ENCODE peak calls at places on chromosomes 13 and 19, in four cellular contexts. One of them, this sample, is unnamed.

GRCh38 chr19:36213793-36214387 is 575 bp downstream of the ZNF565 start:
- DNase-seq in glutamatergic neuron: no peak
- DNase-seq in amniotic stem cell: no peak
- DNase-seq in NCI-H345: peak; percentile 54
- DNase-seq in this sample: no peak

GRCh38 chr13:91347996-91348905 is 764 bp downstream of the MIR17HG start:
- DNase-seq in NCI-H345: no peak
- DNase-seq in amniotic stem cell: peak; percentile 42
- DNase-seq in glutamatergic neuron: peak; percentile 61
- DNase-seq in this sample: no peak

GRCh38 chr19:53884256-53884655 is 2.3 kb downstream of the PRKCG start:
- DNase-seq in amniotic stem cell: no peak
- DNase-seq in NCI-H345: no peak
- DNase-seq in glutamatergic neuron: no peak
- DNase-seq in this sample: no peak

GRCh38 chr13:75359266-75359665 is 122.7 kb downstream of the TBC1D4 start:
- DNase-seq in glutamatergic neuron: no peak
- DNase-seq in NCI-H345: no peak
- DNase-seq in amniotic stem cell: peak; percentile 80
- DNase-seq in this sample: no peak

GRCh38 chr19:54469496-54469934 is 3.6 kb downstream of the CDC42EP5 start:
- DNase-seq in NCI-H345: no peak
- DNase-seq in glutamatergic neuron: no peak
- DNase-seq in amniotic stem cell: no peak
- DNase-seq in this sample: no peak

GRCh38 chr13:95896302-95896701 is 156.9 kb downstream of the UGGT2 start:
- DNase-seq in glutamatergic neuron: no peak
- DNase-seq in amniotic stem cell: peak; percentile 1
- DNase-seq in NCI-H345: no peak
- DNase-seq in this sample: no peak

GRCh38 chr19:44840811-44841210 is 5.3 kb upstream of the NECTIN2 start:
- DNase-seq in amniotic stem cell: no peak
- DNase-seq in glutamatergic neuron: no peak
- DNase-seq in NCI-H345: no peak
- DNase-seq in this sample: no peak

GRCh38 chr13:92321174-92321573 is 905.4 kb upstream of the GPC6 start:
- DNase-seq in NCI-H345: no peak
- DNase-seq in glutamatergic neuron: no peak
- DNase-seq in amniotic stem cell: no peak
- DNase-seq in this sample: no peak

GRCh38 chr13:34207334-34207733 is 389.4 kb downstream of the RFC3 start:
- DNase-seq in amniotic stem cell: peak; percentile 33
- DNase-seq in NCI-H345: no peak
- DNase-seq in glutamatergic neuron: no peak
- DNase-seq in this sample: no peak

GRCh38 chr13:77176350-77176749 is 149.4 kb upstream of the FBXL3 start:
- DNase-seq in glutamatergic neuron: no peak
- DNase-seq in amniotic stem cell: peak; percentile 18
- DNase-seq in NCI-H345: no peak
- DNase-seq in this sample: no peak

GRCh38 chr13:46627462-46627861 is 74.5 kb downstream of the LRCH1 start:
- DNase-seq in NCI-H345: no peak
- DNase-seq in amniotic stem cell: no peak
- DNase-seq in glutamatergic neuron: no peak
- DNase-seq in this sample: no peak

GRCh38 chr13:93987458-93987857 is 492.0 kb downstream of the DCT start:
- DNase-seq in NCI-H345: no peak
- DNase-seq in glutamatergic neuron: no peak
- DNase-seq in amniotic stem cell: no peak
- DNase-seq in this sample: no peak

GRCh38 chr13:113369881-113370280 is 6.0 kb upstream of the GRTP1 start:
- DNase-seq in NCI-H345: no peak
- DNase-seq in amniotic stem cell: no peak
- DNase-seq in glutamatergic neuron: no peak
- DNase-seq in this sample: no peak

GRCh38 chr13:45548281-45548680 is 67.3 kb downstream of the ERICH6B start:
- DNase-seq in glutamatergic neuron: no peak
- DNase-seq in amniotic stem cell: no peak
- DNase-seq in NCI-H345: no peak
- DNase-seq in this sample: no peak

GRCh38 chr13:27379694-27380596 is 44.5 kb upstream of the GTF3A start:
- DNase-seq in glutamatergic neuron: peak; percentile 86
- DNase-seq in NCI-H345: no peak
- DNase-seq in amniotic stem cell: no peak
- DNase-seq in this sample: peak; percentile 60

GRCh38 chr19:10452726-10453620 is 32.6 kb downstream of the PDE4A start:
- DNase-seq in amniotic stem cell: no peak
- DNase-seq in NCI-H345: no peak
- DNase-seq in glutamatergic neuron: no peak
- DNase-seq in this sample: peak; percentile 30

GRCh38 chr19:34269968-34270621 is 15.7 kb downstream of the GARRE1 start:
- DNase-seq in glutamatergic neuron: no peak
- DNase-seq in NCI-H345: no peak
- DNase-seq in amniotic stem cell: no peak
- DNase-seq in this sample: no peak

GRCh38 chr13:80989241-80989640 is 648.3 kb upstream of the SPRY2 start:
- DNase-seq in NCI-H345: no peak
- DNase-seq in glutamatergic neuron: no peak
- DNase-seq in amniotic stem cell: no peak
- DNase-seq in this sample: no peak

GRCh38 chr13:75326173-75327131 is 155.5 kb downstream of the TBC1D4 start:
- DNase-seq in amniotic stem cell: no peak
- DNase-seq in glutamatergic neuron: no peak
- DNase-seq in NCI-H345: no peak
- DNase-seq in this sample: no peak

GRCh38 chr13:51738226-51738905 is 65.6 kb downstream of the DHRS12 start:
- DNase-seq in NCI-H345: no peak
- DNase-seq in amniotic stem cell: no peak
- DNase-seq in glutamatergic neuron: no peak
- DNase-seq in this sample: no peak

GRCh38 chr13:51380269-51380668 is 40.8 kb downstream of the SERPINE3 start:
- DNase-seq in glutamatergic neuron: no peak
- DNase-seq in NCI-H345: peak; percentile 15
- DNase-seq in amniotic stem cell: no peak
- DNase-seq in this sample: peak; percentile 22

GRCh38 chr19:2624537-2625091 is 77.9 kb downstream of the GNG7 start:
- DNase-seq in glutamatergic neuron: no peak
- DNase-seq in amniotic stem cell: no peak
- DNase-seq in NCI-H345: no peak
- DNase-seq in this sample: peak; percentile 60

GRCh38 chr19:18605196-18605545 is 1.4 kb downstream of the CRLF1 start:
- DNase-seq in glutamatergic neuron: no peak
- DNase-seq in amniotic stem cell: no peak
- DNase-seq in NCI-H345: no peak
- DNase-seq in this sample: no peak

GRCh38 chr13:104616990-104617389 is 1550.8 kb upstream of the SLC10A2 start:
- DNase-seq in amniotic stem cell: no peak
- DNase-seq in NCI-H345: no peak
- DNase-seq in glutamatergic neuron: no peak
- DNase-seq in this sample: no peak

GRCh38 chr13:76035711-76036110 is 399.6 kb downstream of the LMO7 start:
- DNase-seq in amniotic stem cell: no peak
- DNase-seq in glutamatergic neuron: no peak
- DNase-seq in NCI-H345: no peak
- DNase-seq in this sample: no peak